ENCODE peak calls at places on chromosomes 4 and X, in four cellular contexts. F, B, V and Q are unnamed samples.

GRCh38 chrX:74902806-74903205 is 22.4 kb downstream of the NEXMIF start:
- DNase-seq in V (no peak), F (no peak), B (no peak), Q (no peak)

GRCh38 chrX:111615227-111615626 is 65.7 kb upstream of the ALG13 start:
- DNase-seq in B (no peak), F (no peak), V (no peak), Q (no peak)

GRCh38 chrX:129979207-129979920 is 3.1 kb upstream of the BCORL1 start:
- DNase-seq in F (no peak), V (no peak), B (no peak), Q (no peak)

GRCh38 chr4:99754756-99755155 is 61.9 kb upstream of the DAPP1 start:
- DNase-seq in V (no peak), B (no peak), F (no peak), Q (no peak)

GRCh38 chrX:72309297-72310071 is 3.8 kb upstream of the CITED1 start:
- DNase-seq in B (no peak), F (no peak), V (no peak), Q (no peak)

GRCh38 chrX:151977923-151978322 is 3.4 kb upstream of the GABRE start:
- DNase-seq in B (no peak), V (no peak), F (no peak), Q (no peak)

GRCh38 chrX:19747672-19748610 is 139.5 kb downstream of the SH3KBP1 start:
- DNase-seq in F (no peak), B (no peak), V (no peak), Q (no peak)

GRCh38 chrX:75746891-75747639 is 38.0 kb downstream of the MAGEE2 start:
- DNase-seq in B (no peak), F (no peak), V (no peak), Q (no peak)

GRCh38 chr4:83731609-83732008 is 195.7 kb downstream of the GPAT3 start:
- DNase-seq in B (no peak), V (no peak), F (no peak), Q (no peak)

GRCh38 chrX:1468250-1468772 is 15.6 kb upstream of the ASMTL start:
- DNase-seq in F (no peak), B (no peak), V (peak), Q (no peak)

GRCh38 chr4:120406960-120407359 is 340.3 kb upstream of the MAD2L1 start:
- DNase-seq in V (no peak), B (no peak), F (no peak), Q (no peak)

GRCh38 chr4:26558166-26558895 is 25.6 kb upstream of the TBC1D19 start:
- DNase-seq in V (no peak), F (no peak), B (no peak), Q (no peak)

GRCh38 chrX:153460826-153461225 is 9.6 kb downstream of the HAUS7 start:
- DNase-seq in F (peak), V (no peak), B (peak), Q (peak)

GRCh38 chr4:169677150-169677732 is 56.9 kb downstream of the CLCN3 start:
- DNase-seq in V (no peak), B (no peak), F (no peak), Q (no peak)

GRCh38 chr4:26075588-26075987 is 161.6 kb downstream of the SMIM20 start:
- DNase-seq in F (no peak), B (no peak), V (no peak), Q (no peak)

GRCh38 chrX:2184089-2184488 is 316.7 kb downstream of the DHRSX start:
- DNase-seq in V (no peak), B (no peak), F (no peak), Q (no peak)

GRCh38 chr4:139876328-139876941 is 210.8 kb downstream of the MGST2 start:
- DNase-seq in V (no peak), B (no peak), F (no peak), Q (no peak)

GRCh38 chr4:152245706-152246105 is 290.2 kb downstream of the FBXW7 start:
- DNase-seq in V (no peak), B (no peak), F (no peak), Q (no peak)

GRCh38 chrX:42803320-42803719 is 25.4 kb upstream of the PPP1R2C start:
- DNase-seq in F (no peak), V (no peak), B (no peak), Q (peak)

GRCh38 chr4:59127748-59128147 is 2017.6 kb upstream of the IGFBP7 start:
- DNase-seq in F (no peak), B (no peak), V (no peak), Q (no peak)

GRCh38 chr4:48681856-48682255 is 98.2 kb downstream of the FRYL start:
- DNase-seq in B (no peak), F (peak), V (peak), Q (peak)
- TF ChIP-seq FOS in B (no peak), F (no peak), V (no peak), Q (no peak)

DNA sequence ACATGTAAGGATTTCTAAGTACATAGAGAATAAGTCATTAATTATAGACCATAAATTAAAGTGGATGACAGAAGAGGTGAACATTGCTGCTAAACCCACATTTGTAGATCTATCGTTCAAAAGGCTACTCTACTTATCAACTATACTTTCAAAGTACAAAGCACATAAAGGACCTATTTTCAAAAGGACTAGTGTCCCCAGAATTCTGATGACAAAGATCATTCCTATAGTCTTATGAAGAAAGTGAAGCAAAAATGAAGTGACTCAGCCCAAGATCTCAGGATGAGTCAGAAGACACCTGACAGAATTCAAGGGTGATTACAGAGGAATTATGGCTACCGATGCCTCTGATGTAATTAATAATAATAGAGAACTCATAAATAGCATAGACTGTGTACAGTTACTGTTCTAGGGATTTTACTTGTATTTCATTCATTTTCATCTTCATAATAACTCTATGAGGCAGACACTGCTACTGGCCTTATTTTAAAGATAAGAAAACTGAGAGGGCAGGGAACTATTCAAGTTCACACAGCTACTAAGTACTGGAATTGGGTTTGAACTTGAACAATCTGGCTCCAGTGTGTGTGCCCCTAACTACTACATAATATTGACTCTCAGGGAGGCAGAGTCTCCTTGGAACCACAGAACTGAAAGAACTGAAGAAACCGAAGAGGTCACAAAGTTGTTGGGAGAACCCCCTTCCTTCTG is 17.1 kb downstream of the USP46 start:
- DNase-seq in V (peak), F (peak), B (no peak), Q (peak)
- TF ChIP-seq FOS in V (no peak), F (peak), B (no peak), Q (peak)

GRCh38 chr4:30939684-30940083 is 219.5 kb downstream of the PCDH7 start:
- DNase-seq in V (no peak), F (no peak), B (no peak), Q (no peak)

GRCh38 chr4:30941641-30942040 is 221.5 kb downstream of the PCDH7 start:
- DNase-seq in F (no peak), V (no peak), B (no peak), Q (no peak)

GRCh38 chr4:30945586-30945985 is 225.4 kb downstream of the PCDH7 start:
- DNase-seq in V (no peak), B (no peak), F (peak), Q (peak)

GRCh38 chr4:30946288-30946687 is 226.1 kb downstream of the PCDH7 start:
- DNase-seq in F (no peak), V (no peak), B (no peak), Q (no peak)

GRCh38 chr4:30943356-30943755 is 223.2 kb downstream of the PCDH7 start:
- DNase-seq in B (no peak), V (no peak), F (no peak), Q (peak)
- TF ChIP-seq FOS in B (no peak), V (no peak), F (no peak), Q (no peak)

GRCh38 chrX:10007604-10008003 is 40.4 kb downstream of the CLDN34 start:
- DNase-seq in B (no peak), V (no peak), F (no peak), Q (peak)

GRCh38 chrX:10006086-10006485 is 38.9 kb downstream of the CLDN34 start:
- DNase-seq in B (no peak), F (no peak), V (no peak), Q (no peak)

GRCh38 chrX:10008483-10009056 is 41.4 kb downstream of the CLDN34 start:
- DNase-seq in B (no peak), V (no peak), F (peak), Q (peak)

GRCh38 chrX:10004832-10005475 is 37.8 kb downstream of the CLDN34 start:
- DNase-seq in B (no peak), V (no peak), F (no peak), Q (no peak)

DNA sequence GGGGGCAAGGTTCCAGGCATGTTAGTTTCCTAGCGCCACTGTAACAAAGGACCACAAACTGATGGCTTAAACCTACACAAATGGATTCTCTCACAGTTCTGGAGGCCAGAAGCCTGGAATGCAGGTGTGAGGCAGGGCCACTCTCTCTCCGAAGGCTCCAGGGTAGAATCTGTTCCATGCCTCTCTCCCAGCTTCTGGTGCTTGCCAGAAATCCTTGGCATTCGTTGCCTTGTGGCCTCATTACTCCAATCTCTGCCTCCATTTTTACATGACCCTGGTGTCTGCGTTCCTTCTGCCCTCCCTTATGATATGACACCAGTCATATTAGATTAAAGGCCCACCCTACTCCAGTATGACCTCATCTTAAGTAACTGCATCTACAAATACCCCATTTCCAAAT is 39.6 kb downstream of the CLDN34 start:
- DNase-seq in V (no peak), B (no peak), F (no peak), Q (no peak)
- TF ChIP-seq FOS in V (no peak), B (no peak), F (no peak), Q (no peak)

GRCh38 chrX:123673813-123674212 is 59.0 kb downstream of the THOC2 start:
- DNase-seq in V (no peak), B (no peak), F (no peak), Q (no peak)
- TF ChIP-seq FOS in V (no peak), B (no peak), F (no peak), Q (no peak)

GRCh38 chr4:82201303-82201702 is 172.5 kb downstream of the HNRNPD start:
- DNase-seq in B (no peak), V (no peak), F (no peak), Q (no peak)

GRCh38 chr4:82201805-82202636 is 171.8 kb downstream of the HNRNPD start:
- DNase-seq in F (peak), V (no peak), B (peak), Q (peak)
- TF ChIP-seq FOS in F (no peak), V (no peak), B (no peak), Q (no peak)

GRCh38 chr4:8079031-8079885 is 79.4 kb downstream of the ABLIM2 start:
- DNase-seq in V (no peak), F (peak), B (peak), Q (no peak)
- TF ChIP-seq FOS in V (no peak), F (no peak), B (no peak), Q (no peak)

GRCh38 chr4:70681730-70682129 is 6.6 kb upstream of the UTP3 start:
- DNase-seq in V (no peak), F (no peak), B (no peak), Q (no peak)
- TF ChIP-seq FOS in V (no peak), F (no peak), B (no peak), Q (no peak)

DNA sequence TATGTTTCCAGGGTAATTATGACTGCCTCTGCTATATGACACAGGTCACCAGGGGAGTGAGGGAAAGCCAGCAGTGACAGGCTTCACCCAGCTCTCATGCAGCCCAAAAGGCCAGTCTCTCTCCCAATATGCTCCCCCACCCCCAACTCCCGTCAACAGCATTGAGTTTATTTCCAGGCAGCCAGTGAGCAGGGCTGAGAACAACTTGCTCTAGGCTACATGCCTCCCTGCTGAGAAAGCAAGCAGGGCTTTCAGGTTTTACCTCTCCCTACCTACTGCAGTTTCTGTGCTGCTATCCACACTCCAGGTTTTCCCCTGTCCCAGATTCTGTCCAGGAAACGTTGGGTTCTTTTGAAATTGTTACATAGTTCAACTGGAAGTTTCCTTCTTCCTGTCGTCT is 291.4 kb downstream of the PABPC4L start:
- DNase-seq in B (no peak), V (no peak), F (no peak), Q (no peak)
- TF ChIP-seq FOS in B (no peak), V (no peak), F (no peak), Q (no peak)